ENCODE peak calls at places on chromosomes 13 and 19, in nine cellular contexts. One of them, this sample, is unnamed.

GRCh38 chr13:50627111-50627510 is 216.4 kb downstream of the DLEU7 start:
- DNase-seq in thoracic aorta: no peak
- DNase-seq in IMR-90: no peak
- DNase-seq in ovary: no peak
- DNase-seq in breast epithelium: no peak
- DNase-seq in Peyer's patch: no peak
- DNase-seq in uterus: no peak
- DNase-seq in CD8-positive, alpha-beta memory T cell: no peak
- DNase-seq in endodermal cell: no peak
- DNase-seq in this sample: no peak

GRCh38 chr13:32905063-32905863 is 111.0 kb upstream of the KL start:
- DNase-seq in thoracic aorta: no peak
- DNase-seq in IMR-90: peak; percentile 3
- DNase-seq in ovary: no peak
- DNase-seq in breast epithelium: no peak
- DNase-seq in Peyer's patch: no peak
- DNase-seq in uterus: no peak
- DNase-seq in CD8-positive, alpha-beta memory T cell: no peak
- DNase-seq in endodermal cell: no peak
- DNase-seq in this sample: no peak

GRCh38 chr13:40453666-40454030 is 212.8 kb downstream of the FOXO1 start:
- DNase-seq in thoracic aorta: no peak
- DNase-seq in IMR-90: no peak
- DNase-seq in ovary: no peak
- DNase-seq in breast epithelium: no peak
- DNase-seq in Peyer's patch: no peak
- DNase-seq in uterus: no peak
- DNase-seq in CD8-positive, alpha-beta memory T cell: no peak
- DNase-seq in endodermal cell: no peak
- DNase-seq in this sample: no peak

GRCh38 chr13:109212630-109213029 is 573.8 kb downstream of the IRS2 start:
- DNase-seq in thoracic aorta: no peak
- DNase-seq in IMR-90: no peak
- DNase-seq in ovary: no peak
- DNase-seq in breast epithelium: no peak
- DNase-seq in Peyer's patch: no peak
- DNase-seq in uterus: no peak
- DNase-seq in CD8-positive, alpha-beta memory T cell: no peak
- DNase-seq in endodermal cell: no peak
- DNase-seq in this sample: no peak

GRCh38 chr19:15161028-15161984 is 39.5 kb downstream of the NOTCH3 start:
- DNase-seq in thoracic aorta: no peak
- DNase-seq in IMR-90: peak; percentile 18
- DNase-seq in ovary: no peak
- DNase-seq in breast epithelium: no peak
- DNase-seq in Peyer's patch: no peak
- DNase-seq in uterus: no peak
- DNase-seq in CD8-positive, alpha-beta memory T cell: no peak
- DNase-seq in endodermal cell: no peak
- DNase-seq in this sample: no peak

GRCh38 chr19:18479964-18480723 is 41.7 kb downstream of the ELL start:
- DNase-seq in thoracic aorta: peak; percentile 40
- DNase-seq in IMR-90: peak; percentile 64
- DNase-seq in ovary: peak; percentile 80
- DNase-seq in breast epithelium: no peak
- DNase-seq in Peyer's patch: no peak
- DNase-seq in uterus: peak; percentile 83
- DNase-seq in CD8-positive, alpha-beta memory T cell: no peak
- DNase-seq in endodermal cell: no peak
- DNase-seq in this sample: no peak

GRCh38 chr19:17938092-17938845 is 5.5 kb downstream of the CCDC124 start:
- DNase-seq in thoracic aorta: no peak
- DNase-seq in IMR-90: peak; percentile 88
- DNase-seq in ovary: peak; percentile 82
- DNase-seq in breast epithelium: peak; percentile 73
- DNase-seq in Peyer's patch: peak; percentile 86
- DNase-seq in uterus: peak; percentile 75
- DNase-seq in CD8-positive, alpha-beta memory T cell: peak; percentile 71
- DNase-seq in endodermal cell: peak; percentile 93
- DNase-seq in this sample: peak; percentile 28

GRCh38 chr19:57434386-57435061 is 601 bp upstream of the ZNF749 start:
- DNase-seq in thoracic aorta: no peak
- DNase-seq in IMR-90: no peak
- DNase-seq in ovary: no peak
- DNase-seq in breast epithelium: no peak
- DNase-seq in Peyer's patch: no peak
- DNase-seq in uterus: no peak
- DNase-seq in CD8-positive, alpha-beta memory T cell: no peak
- DNase-seq in endodermal cell: peak; percentile 59
- DNase-seq in this sample: no peak

GRCh38 chr19:11506101-11506555 is 489 bp upstream of the ZNF653 start:
- DNase-seq in thoracic aorta: no peak
- DNase-seq in IMR-90: no peak
- DNase-seq in ovary: no peak
- DNase-seq in breast epithelium: no peak
- DNase-seq in Peyer's patch: no peak
- DNase-seq in uterus: no peak
- DNase-seq in CD8-positive, alpha-beta memory T cell: no peak
- DNase-seq in endodermal cell: no peak
- DNase-seq in this sample: no peak

GRCh38 chr19:56838930-56839664 is 1.4 kb downstream of the PEG3 start:
- DNase-seq in thoracic aorta: peak; percentile 99
- DNase-seq in IMR-90: no peak
- DNase-seq in ovary: peak; percentile 99
- DNase-seq in breast epithelium: peak; percentile 97
- DNase-seq in Peyer's patch: peak; percentile 67
- DNase-seq in uterus: peak; percentile 95
- DNase-seq in CD8-positive, alpha-beta memory T cell: no peak
- DNase-seq in endodermal cell: no peak
- DNase-seq in this sample: peak; percentile 95

GRCh38 chr13:95355491-95355890 is 54.2 kb upstream of the ABCC4 start:
- DNase-seq in thoracic aorta: no peak
- DNase-seq in IMR-90: peak; percentile 78
- DNase-seq in ovary: no peak
- DNase-seq in breast epithelium: no peak
- DNase-seq in Peyer's patch: no peak
- DNase-seq in uterus: no peak
- DNase-seq in CD8-positive, alpha-beta memory T cell: no peak
- DNase-seq in endodermal cell: no peak
- DNase-seq in this sample: no peak

GRCh38 chr19:604355-604754 is 14.7 kb downstream of the HCN2 start:
- DNase-seq in thoracic aorta: no peak
- DNase-seq in IMR-90: no peak
- DNase-seq in ovary: no peak
- DNase-seq in breast epithelium: no peak
- DNase-seq in Peyer's patch: no peak
- DNase-seq in uterus: no peak
- DNase-seq in CD8-positive, alpha-beta memory T cell: no peak
- DNase-seq in endodermal cell: no peak
- DNase-seq in this sample: no peak

GRCh38 chr13:113074876-113075275 is 30.7 kb upstream of the F7 start:
- DNase-seq in thoracic aorta: no peak
- DNase-seq in IMR-90: no peak
- DNase-seq in ovary: no peak
- DNase-seq in breast epithelium: no peak
- DNase-seq in Peyer's patch: no peak
- DNase-seq in uterus: no peak
- DNase-seq in CD8-positive, alpha-beta memory T cell: no peak
- DNase-seq in endodermal cell: no peak
- DNase-seq in this sample: no peak

GRCh38 chr13:94968040-94968756 is 255.9 kb upstream of the SOX21 start:
- DNase-seq in thoracic aorta: no peak
- DNase-seq in IMR-90: no peak
- DNase-seq in ovary: peak; percentile 15
- DNase-seq in breast epithelium: no peak
- DNase-seq in Peyer's patch: no peak
- DNase-seq in uterus: no peak
- DNase-seq in CD8-positive, alpha-beta memory T cell: no peak
- DNase-seq in endodermal cell: peak; percentile 89
- DNase-seq in this sample: peak; percentile 37

GRCh38 chr13:99258210-99258860 is at the start of gene GPR18:
- DNase-seq in thoracic aorta: no peak
- DNase-seq in IMR-90: peak; percentile 24
- DNase-seq in ovary: no peak
- DNase-seq in breast epithelium: no peak
- DNase-seq in Peyer's patch: no peak
- DNase-seq in uterus: no peak
- DNase-seq in CD8-positive, alpha-beta memory T cell: peak; percentile 60
- DNase-seq in endodermal cell: no peak
- DNase-seq in this sample: no peak

GRCh38 chr13:99263386-99263785 is 5.2 kb upstream of the GPR18 start:
- DNase-seq in thoracic aorta: no peak
- DNase-seq in IMR-90: no peak
- DNase-seq in ovary: no peak
- DNase-seq in breast epithelium: no peak
- DNase-seq in Peyer's patch: no peak
- DNase-seq in uterus: no peak
- DNase-seq in CD8-positive, alpha-beta memory T cell: no peak
- DNase-seq in endodermal cell: no peak
- DNase-seq in this sample: no peak

GRCh38 chr13:99260216-99260615 is 2.0 kb upstream of the GPR18 start:
- DNase-seq in thoracic aorta: no peak
- DNase-seq in IMR-90: peak; percentile 3
- DNase-seq in ovary: no peak
- DNase-seq in breast epithelium: no peak
- DNase-seq in Peyer's patch: no peak
- DNase-seq in uterus: no peak
- DNase-seq in CD8-positive, alpha-beta memory T cell: no peak
- DNase-seq in endodermal cell: no peak
- DNase-seq in this sample: no peak

GRCh38 chr13:99258946-99259345 is 767 bp upstream of the GPR18 start:
- DNase-seq in thoracic aorta: no peak
- DNase-seq in IMR-90: no peak
- DNase-seq in ovary: no peak
- DNase-seq in breast epithelium: no peak
- DNase-seq in Peyer's patch: no peak
- DNase-seq in uterus: no peak
- DNase-seq in CD8-positive, alpha-beta memory T cell: peak; percentile 43
- DNase-seq in endodermal cell: no peak
- DNase-seq in this sample: no peak

GRCh38 chr13:99261040-99261439 is 2.9 kb upstream of the GPR18 start:
- DNase-seq in thoracic aorta: no peak
- DNase-seq in IMR-90: no peak
- DNase-seq in ovary: no peak
- DNase-seq in breast epithelium: no peak
- DNase-seq in Peyer's patch: no peak
- DNase-seq in uterus: no peak
- DNase-seq in CD8-positive, alpha-beta memory T cell: no peak
- DNase-seq in endodermal cell: no peak
- DNase-seq in this sample: no peak
- H3K27ac ChIP-seq in thoracic aorta: no peak overlapping the region
- H3K27ac ChIP-seq in IMR-90: no peak overlapping the region
- H3K27ac ChIP-seq in ovary: no peak overlapping the region
- H3K27ac ChIP-seq in breast epithelium: no peak overlapping the region
- H3K27ac ChIP-seq in Peyer's patch: no peak overlapping the region
- H3K27ac ChIP-seq in uterus: no peak overlapping the region
- H3K27ac ChIP-seq in CD8-positive, alpha-beta memory T cell: no peak overlapping the region
- H3K27ac ChIP-seq in endodermal cell: no peak overlapping the region
- H3K27ac ChIP-seq in this sample: no peak overlapping the region

GRCh38 chr13:56457535-56458200 is 683.0 kb upstream of the PRR20A start:
- DNase-seq in thoracic aorta: no peak
- DNase-seq in IMR-90: no peak
- DNase-seq in ovary: no peak
- DNase-seq in breast epithelium: no peak
- DNase-seq in Peyer's patch: no peak
- DNase-seq in uterus: no peak
- DNase-seq in CD8-positive, alpha-beta memory T cell: no peak
- DNase-seq in endodermal cell: no peak
- DNase-seq in this sample: no peak
- H3K27ac ChIP-seq in thoracic aorta: no peak overlapping the region
- H3K27ac ChIP-seq in IMR-90: no peak overlapping the region
- H3K27ac ChIP-seq in ovary: no peak overlapping the region
- H3K27ac ChIP-seq in breast epithelium: no peak overlapping the region
- H3K27ac ChIP-seq in Peyer's patch: no peak overlapping the region
- H3K27ac ChIP-seq in uterus: no peak overlapping the region
- H3K27ac ChIP-seq in CD8-positive, alpha-beta memory T cell: no peak overlapping the region
- H3K27ac ChIP-seq in endodermal cell: no peak overlapping the region
- H3K27ac ChIP-seq in this sample: no peak overlapping the region

GRCh38 chr19:5045015-5045414 is 76.1 kb downstream of the KDM4B start:
- DNase-seq in thoracic aorta: no peak
- DNase-seq in IMR-90: no peak
- DNase-seq in ovary: no peak
- DNase-seq in breast epithelium: no peak
- DNase-seq in Peyer's patch: no peak
- DNase-seq in uterus: no peak
- DNase-seq in CD8-positive, alpha-beta memory T cell: no peak
- DNase-seq in endodermal cell: no peak
- DNase-seq in this sample: no peak

GRCh38 chr19:5045956-5046338 is 77.0 kb downstream of the KDM4B start:
- DNase-seq in thoracic aorta: no peak
- DNase-seq in IMR-90: no peak
- DNase-seq in ovary: no peak
- DNase-seq in breast epithelium: no peak
- DNase-seq in Peyer's patch: no peak
- DNase-seq in uterus: no peak
- DNase-seq in CD8-positive, alpha-beta memory T cell: no peak
- DNase-seq in endodermal cell: no peak
- DNase-seq in this sample: no peak

GRCh38 chr19:5048091-5048726 is 79.3 kb downstream of the KDM4B start:
- DNase-seq in thoracic aorta: peak; percentile 37
- DNase-seq in IMR-90: peak; percentile 67
- DNase-seq in ovary: peak; percentile 81
- DNase-seq in breast epithelium: peak; percentile 89
- DNase-seq in Peyer's patch: peak; percentile 88
- DNase-seq in uterus: peak; percentile 87
- DNase-seq in CD8-positive, alpha-beta memory T cell: peak; percentile 27
- DNase-seq in endodermal cell: peak; percentile 95
- DNase-seq in this sample: peak; percentile 46

GRCh38 chr19:5047251-5047935 is 78.5 kb downstream of the KDM4B start:
- DNase-seq in thoracic aorta: no peak
- DNase-seq in IMR-90: no peak
- DNase-seq in ovary: no peak
- DNase-seq in breast epithelium: no peak
- DNase-seq in Peyer's patch: no peak
- DNase-seq in uterus: no peak
- DNase-seq in CD8-positive, alpha-beta memory T cell: no peak
- DNase-seq in endodermal cell: no peak
- DNase-seq in this sample: no peak

GRCh38 chr19:5046339-5047039 is 77.6 kb downstream of the KDM4B start:
- DNase-seq in thoracic aorta: no peak
- DNase-seq in IMR-90: peak; percentile 40
- DNase-seq in ovary: no peak
- DNase-seq in breast epithelium: peak; percentile 83
- DNase-seq in Peyer's patch: peak; percentile 70
- DNase-seq in uterus: no peak
- DNase-seq in CD8-positive, alpha-beta memory T cell: no peak
- DNase-seq in endodermal cell: no peak
- DNase-seq in this sample: no peak
- H3K27ac ChIP-seq in thoracic aorta: peak overlapping the region; percentile 34
- H3K27ac ChIP-seq in IMR-90: peak overlapping the region; percentile 32
- H3K27ac ChIP-seq in ovary: no peak overlapping the region
- H3K27ac ChIP-seq in breast epithelium: no peak overlapping the region
- H3K27ac ChIP-seq in Peyer's patch: no peak overlapping the region
- H3K27ac ChIP-seq in uterus: no peak overlapping the region
- H3K27ac ChIP-seq in CD8-positive, alpha-beta memory T cell: no peak overlapping the region
- H3K27ac ChIP-seq in endodermal cell: peak overlapping the region; percentile 78
- H3K27ac ChIP-seq in this sample: peak overlapping the region; percentile 8

DNA sequence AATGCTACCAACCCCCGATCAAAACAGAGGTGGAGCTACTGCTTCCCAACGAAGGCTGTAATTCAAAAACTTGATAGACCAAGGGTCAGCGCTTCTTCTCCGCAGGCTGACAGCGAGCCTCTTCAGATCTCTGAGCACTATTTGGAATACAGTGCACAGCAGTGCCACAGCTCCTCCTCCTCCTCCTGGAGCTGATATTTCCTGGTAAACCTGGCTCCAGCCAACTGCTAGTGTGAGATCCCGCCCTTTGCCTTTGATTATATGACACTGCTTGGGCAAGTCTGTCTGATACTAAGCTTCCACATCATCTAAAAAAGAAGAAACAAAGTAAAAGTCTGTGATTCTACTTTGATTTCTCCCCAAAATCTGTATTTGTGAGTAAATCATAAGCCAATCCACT is 710.5 kb downstream of the DACH1 start:
- DNase-seq in thoracic aorta: no peak
- DNase-seq in IMR-90: no peak
- DNase-seq in ovary: no peak
- DNase-seq in breast epithelium: no peak
- DNase-seq in Peyer's patch: no peak
- DNase-seq in uterus: no peak
- DNase-seq in CD8-positive, alpha-beta memory T cell: no peak
- DNase-seq in endodermal cell: no peak
- DNase-seq in this sample: no peak
- H3K27ac ChIP-seq in thoracic aorta: no peak overlapping the region
- H3K27ac ChIP-seq in IMR-90: no peak overlapping the region
- H3K27ac ChIP-seq in ovary: no peak overlapping the region
- H3K27ac ChIP-seq in breast epithelium: no peak overlapping the region
- H3K27ac ChIP-seq in Peyer's patch: no peak overlapping the region
- H3K27ac ChIP-seq in uterus: no peak overlapping the region
- H3K27ac ChIP-seq in CD8-positive, alpha-beta memory T cell: no peak overlapping the region
- H3K27ac ChIP-seq in endodermal cell: no peak overlapping the region
- H3K27ac ChIP-seq in this sample: no peak overlapping the region